ENCODE peak calls at places on chromosomes 7 and 10, in eight cellular contexts. Z, D, B, S, O, G, N and K are unnamed samples.
A peak's percentile ranks its signal among the peaks of the same experiment; 100 is the strongest.

GRCh38 chr7:127865466-127865865 is 165.8 kb downstream of the LRRC4 start:
- DNase-seq in Z (no peak), D (no peak), B (no peak), S (no peak), O (no peak), G (no peak), N (no peak), K (no peak)

GRCh38 chr10:59677253-59677831 is 32.3 kb downstream of the SLC16A9 start:
- DNase-seq in Z (no peak), D (no peak), B (no peak), S (no peak), O (no peak), G (no peak), N (no peak), K (no peak)

GRCh38 chr10:88227342-88228018 is 355.6 kb downstream of the RNLS start:
- DNase-seq in Z (no peak), D (no peak), B (peak; percentile 29), S (no peak), O (no peak), G (no peak), N (no peak), K (no peak)

GRCh38 chr10:52779541-52780390 is 7.2 kb upstream of the MBL2 start:
- DNase-seq in Z (peak; percentile 21), D (peak; percentile 71), B (peak; percentile 75), S (peak; percentile 60), O (peak; percentile 11), G (no peak), N (peak; percentile 60), K (peak; percentile 21)

GRCh38 chr7:117803476-117803875 is 69.8 kb downstream of the CTTNBP2 start:
- DNase-seq in Z (no peak), D (no peak), B (no peak), S (no peak), O (no peak), G (no peak), N (no peak), K (no peak)

GRCh38 chr7:156735861-156736260 is 95.3 kb downstream of the RNF32 start:
- DNase-seq in Z (no peak), D (no peak), B (no peak), S (no peak), O (no peak), G (no peak), N (no peak), K (no peak)

GRCh38 chr10:32788359-32788758 is 169.7 kb downstream of the ITGB1 start:
- DNase-seq in Z (no peak), D (no peak), B (no peak), S (no peak), O (no peak), G (no peak), N (no peak), K (no peak)

GRCh38 chr10:72024596-72024995 is 60.4 kb downstream of the CHST3 start:
- DNase-seq in Z (no peak), D (no peak), B (no peak), S (no peak), O (no peak), G (no peak), N (no peak), K (no peak)

GRCh38 chr10:96831200-96831866 is 765 bp upstream of the LCOR start:
- DNase-seq in Z (no peak), D (no peak), B (no peak), S (no peak), O (no peak), G (no peak), N (no peak), K (no peak)

GRCh38 chr10:85604136-85604725 is 762.4 kb downstream of the GRID1 start:
- DNase-seq in Z (no peak), D (no peak), B (no peak), S (no peak), O (no peak), G (no peak), N (no peak), K (no peak)

GRCh38 chr10:35592421-35592820 is 12.7 kb upstream of the GJD4 start:
- DNase-seq in Z (no peak), D (no peak), B (no peak), S (no peak), O (no peak), G (no peak), N (no peak), K (no peak)

GRCh38 chr7:36607741-36608140 is 116.6 kb downstream of the AOAH start:
- DNase-seq in Z (no peak), D (no peak), B (no peak), S (no peak), O (no peak), G (no peak), N (no peak), K (no peak)

GRCh38 chr7:119703895-119704294 is 569.1 kb upstream of the KCND2 start:
- DNase-seq in Z (no peak), D (no peak), B (no peak), S (no peak), O (no peak), G (no peak), N (no peak), K (no peak)

GRCh38 chr7:92762853-92763252 is 73.5 kb downstream of the CDK6 start:
- DNase-seq in Z (no peak), D (no peak), B (no peak), S (no peak), O (no peak), G (no peak), N (no peak), K (no peak)

GRCh38 chr10:121070257-121070656 is 219.1 kb downstream of the WDR11 start:
- DNase-seq in Z (no peak), D (peak; percentile 76), B (peak; percentile 70), S (no peak), O (no peak), G (no peak), N (peak; percentile 22), K (no peak)

GRCh38 chr7:47649901-47650300 is 68.0 kb upstream of the TNS3 start:
- DNase-seq in Z (no peak), D (no peak), B (no peak), S (no peak), O (no peak), G (no peak), N (no peak), K (no peak)

GRCh38 chr7:70694909-70695803 is 436.8 kb upstream of the GALNT17 start:
- DNase-seq in Z (no peak), D (peak; percentile 45), B (no peak), S (no peak), O (no peak), G (no peak), N (no peak), K (no peak)

GRCh38 chr10:79355420-79356010 is 8.2 kb downstream of the PPIF start:
- DNase-seq in Z (no peak), D (peak; percentile 45), B (no peak), S (no peak), O (no peak), G (no peak), N (no peak), K (no peak)

GRCh38 chr7:107968449-107968848 is 34.5 kb downstream of the LAMB1 start:
- DNase-seq in Z (no peak), D (no peak), B (no peak), S (no peak), O (no peak), G (no peak), N (no peak), K (no peak)

GRCh38 chr7:51019891-51020855 is 237.5 kb upstream of the GRB10 start:
- DNase-seq in Z (no peak), D (no peak), B (no peak), S (no peak), O (no peak), G (no peak), N (no peak), K (no peak)

GRCh38 chr7:128221929-128222403 is 19.1 kb upstream of the LEP start:
- DNase-seq in Z (no peak), D (peak; percentile 78), B (no peak), S (peak; percentile 15), O (no peak), G (no peak), N (peak; percentile 57), K (no peak)

GRCh38 chr7:149868638-149869290 is 5.0 kb upstream of the ATP6V0E2 start:
- DNase-seq in Z (no peak), D (no peak), B (no peak), S (no peak), O (no peak), G (no peak), N (no peak), K (no peak)

GRCh38 chr7:24824896-24825295 is 67.6 kb upstream of the GSDME start:
- DNase-seq in Z (no peak), D (no peak), B (no peak), S (no peak), O (no peak), G (no peak), N (no peak), K (no peak)

GRCh38 chr10:132132391-132132841 is 54.3 kb upstream of the DPYSL4 start:
- DNase-seq in Z (no peak), D (no peak), B (no peak), S (no peak), O (no peak), G (no peak), N (no peak), K (no peak)

GRCh38 chr7:97844036-97844435 is 28.2 kb downstream of the ASNS start:
- DNase-seq in Z (no peak), D (peak; percentile 32), B (peak; percentile 50), S (peak; percentile 3), O (no peak), G (no peak), N (peak; percentile 29), K (no peak)

GRCh38 chr10:24963646-24964045 is 11.2 kb upstream of the PRTFDC1 start:
- DNase-seq in Z (no peak), D (no peak), B (no peak), S (no peak), O (no peak), G (no peak), N (no peak), K (no peak)

GRCh38 chr7:29565982-29566746 is 2.5 kb downstream of the PRR15 start:
- DNase-seq in Z (no peak), D (no peak), B (no peak), S (no peak), O (no peak), G (no peak), N (no peak), K (no peak)

GRCh38 chr7:74044366-74045350 is 16.7 kb downstream of the ELN start:
- DNase-seq in Z (no peak), D (peak; percentile 39), B (no peak), S (no peak), O (no peak), G (no peak), N (no peak), K (no peak)

GRCh38 chr10:112981553-112981952 is 31.5 kb downstream of the TCF7L2 start:
- DNase-seq in Z (no peak), D (peak; percentile 77), B (no peak), S (no peak), O (no peak), G (no peak), N (no peak), K (no peak)

GRCh38 chr10:131163444-131163843 is 148.1 kb downstream of the TCERG1L start:
- DNase-seq in Z (no peak), D (no peak), B (no peak), S (no peak), O (no peak), G (no peak), N (no peak), K (no peak)